ENCODE peak calls at places on chromosomes 4 and X, in six cellular contexts. One of them, this sample, is unnamed.
A peak's percentile ranks its signal among the peaks of the same experiment; 100 is the strongest.

GRCh38 chr4:61648264-61648663 is 448.1 kb downstream of the ADGRL3 start:
- DNase-seq in lower leg skin: no peak
- DNase-seq in sigmoid colon: no peak
- DNase-seq in endothelial cell: no peak
- DNase-seq in B cell: no peak
- DNase-seq in fibroblast of pulmonary artery: no peak
- DNase-seq in this sample: no peak

GRCh38 chrX:16462912-16463311 is 187.0 kb upstream of the S100G start:
- DNase-seq in endothelial cell: no peak
- DNase-seq in lower leg skin: no peak
- DNase-seq in B cell: no peak
- DNase-seq in sigmoid colon: no peak
- DNase-seq in fibroblast of pulmonary artery: peak; percentile 33
- DNase-seq in this sample: no peak

GRCh38 chr4:2696423-2696822 is 59.7 kb downstream of the TNIP2 start:
- DNase-seq in fibroblast of pulmonary artery: no peak
- DNase-seq in lower leg skin: no peak
- DNase-seq in sigmoid colon: no peak
- DNase-seq in endothelial cell: no peak
- DNase-seq in B cell: peak; percentile 94
- DNase-seq in this sample: peak; percentile 84

GRCh38 chr4:2417196-2417764 is 1.2 kb downstream of the ZFYVE28 start:
- DNase-seq in endothelial cell: peak; percentile 30
- DNase-seq in B cell: no peak
- DNase-seq in sigmoid colon: no peak
- DNase-seq in lower leg skin: no peak
- DNase-seq in fibroblast of pulmonary artery: no peak
- DNase-seq in this sample: no peak

GRCh38 chr4:8828869-8829268 is 42.8 kb downstream of the HMX1 start:
- DNase-seq in fibroblast of pulmonary artery: no peak
- DNase-seq in sigmoid colon: no peak
- DNase-seq in B cell: no peak
- DNase-seq in endothelial cell: no peak
- DNase-seq in lower leg skin: no peak
- DNase-seq in this sample: no peak

GRCh38 chr4:113328514-113328913 is 279.1 kb downstream of the ANK2 start:
- DNase-seq in sigmoid colon: no peak
- DNase-seq in lower leg skin: no peak
- DNase-seq in B cell: no peak
- DNase-seq in endothelial cell: peak; percentile 53
- DNase-seq in fibroblast of pulmonary artery: peak; percentile 16
- DNase-seq in this sample: no peak

GRCh38 chrX:40371376-40371775 is 209.4 kb upstream of the ATP6AP2 start:
- DNase-seq in fibroblast of pulmonary artery: no peak
- DNase-seq in B cell: no peak
- DNase-seq in lower leg skin: no peak
- DNase-seq in sigmoid colon: no peak
- DNase-seq in endothelial cell: no peak
- DNase-seq in this sample: no peak

GRCh38 chr4:111957992-111958391 is 187.3 kb upstream of the FAM241A start:
- DNase-seq in fibroblast of pulmonary artery: no peak
- DNase-seq in endothelial cell: no peak
- DNase-seq in B cell: no peak
- DNase-seq in lower leg skin: no peak
- DNase-seq in sigmoid colon: no peak
- DNase-seq in this sample: no peak

GRCh38 chrX:154696328-154697045 is 43.1 kb upstream of the CTAG2 start:
- DNase-seq in endothelial cell: no peak
- DNase-seq in fibroblast of pulmonary artery: peak; percentile 87
- DNase-seq in lower leg skin: peak; percentile 17
- DNase-seq in B cell: no peak
- DNase-seq in sigmoid colon: no peak
- DNase-seq in this sample: no peak

GRCh38 chr4:30924521-30924920 is 204.4 kb downstream of the PCDH7 start:
- DNase-seq in B cell: no peak
- DNase-seq in fibroblast of pulmonary artery: peak; percentile 6
- DNase-seq in sigmoid colon: no peak
- DNase-seq in endothelial cell: no peak
- DNase-seq in lower leg skin: no peak
- DNase-seq in this sample: no peak

GRCh38 chrX:48511561-48511960 is 2.8 kb downstream of the PORCN start:
- DNase-seq in B cell: no peak
- DNase-seq in fibroblast of pulmonary artery: peak; percentile 26
- DNase-seq in endothelial cell: peak; percentile 20
- DNase-seq in sigmoid colon: no peak
- DNase-seq in lower leg skin: no peak
- DNase-seq in this sample: no peak

GRCh38 chr4:22720091-22720490 is 27.4 kb downstream of the GBA3 start:
- DNase-seq in endothelial cell: no peak
- DNase-seq in fibroblast of pulmonary artery: no peak
- DNase-seq in sigmoid colon: no peak
- DNase-seq in B cell: no peak
- DNase-seq in lower leg skin: no peak
- DNase-seq in this sample: no peak

GRCh38 chrX:116267511-116268040 is 97.0 kb downstream of the AGTR2 start:
- DNase-seq in fibroblast of pulmonary artery: peak; percentile 39
- DNase-seq in endothelial cell: no peak
- DNase-seq in lower leg skin: no peak
- DNase-seq in sigmoid colon: no peak
- DNase-seq in B cell: no peak
- DNase-seq in this sample: no peak

GRCh38 chrX:40484408-40485091 is 96.2 kb upstream of the ATP6AP2 start:
- DNase-seq in lower leg skin: no peak
- DNase-seq in sigmoid colon: no peak
- DNase-seq in fibroblast of pulmonary artery: no peak
- DNase-seq in endothelial cell: no peak
- DNase-seq in B cell: no peak
- DNase-seq in this sample: no peak

GRCh38 chrX:96027363-96027894 is 657.2 kb upstream of the DIAPH2 start:
- DNase-seq in B cell: no peak
- DNase-seq in fibroblast of pulmonary artery: peak; percentile 14
- DNase-seq in lower leg skin: no peak
- DNase-seq in sigmoid colon: no peak
- DNase-seq in endothelial cell: no peak
- DNase-seq in this sample: no peak

GRCh38 chr4:28973591-28974350 is 1746.4 kb upstream of the PCDH7 start:
- DNase-seq in sigmoid colon: no peak
- DNase-seq in endothelial cell: no peak
- DNase-seq in lower leg skin: no peak
- DNase-seq in B cell: no peak
- DNase-seq in fibroblast of pulmonary artery: peak; percentile 3
- DNase-seq in this sample: no peak

GRCh38 chr4:100299019-100299418 is 108.8 kb upstream of the DDIT4L start:
- DNase-seq in B cell: no peak
- DNase-seq in endothelial cell: no peak
- DNase-seq in lower leg skin: peak; percentile 17
- DNase-seq in sigmoid colon: no peak
- DNase-seq in fibroblast of pulmonary artery: peak; percentile 96
- DNase-seq in this sample: no peak

GRCh38 chrX:136768469-136769084 is 12.2 kb downstream of the ARHGEF6 start:
- DNase-seq in lower leg skin: peak; percentile 26
- DNase-seq in B cell: no peak
- DNase-seq in fibroblast of pulmonary artery: peak; percentile 77
- DNase-seq in sigmoid colon: peak; percentile 73
- DNase-seq in endothelial cell: no peak
- DNase-seq in this sample: peak; percentile 38

GRCh38 chr4:80134936-80135701 is 62.1 kb upstream of the ANTXR2 start:
- DNase-seq in B cell: no peak
- DNase-seq in endothelial cell: no peak
- DNase-seq in sigmoid colon: no peak
- DNase-seq in lower leg skin: no peak
- DNase-seq in fibroblast of pulmonary artery: peak; percentile 19
- DNase-seq in this sample: no peak

GRCh38 chr4:153651041-153651960 is 32.8 kb upstream of the TLR2 start:
- DNase-seq in sigmoid colon: peak; percentile 80
- DNase-seq in B cell: peak; percentile 45
- DNase-seq in lower leg skin: peak; percentile 56
- DNase-seq in endothelial cell: no peak
- DNase-seq in fibroblast of pulmonary artery: no peak
- DNase-seq in this sample: no peak

GRCh38 chrX:148984238-148984637 is 483.8 kb downstream of the AFF2 start:
- DNase-seq in sigmoid colon: no peak
- DNase-seq in fibroblast of pulmonary artery: no peak
- DNase-seq in endothelial cell: no peak
- DNase-seq in B cell: no peak
- DNase-seq in lower leg skin: no peak
- DNase-seq in this sample: no peak

GRCh38 chrX:32673193-32673592 is 538.2 kb downstream of the DMD start:
- DNase-seq in fibroblast of pulmonary artery: peak; percentile 5
- DNase-seq in B cell: no peak
- DNase-seq in endothelial cell: no peak
- DNase-seq in lower leg skin: no peak
- DNase-seq in sigmoid colon: no peak
- DNase-seq in this sample: no peak
- TF ChIP-seq CTCF in fibroblast of pulmonary artery: no peak
- TF ChIP-seq CTCF in B cell: no peak
- TF ChIP-seq CTCF in endothelial cell: no peak
- TF ChIP-seq CTCF in lower leg skin: no peak
- TF ChIP-seq CTCF in sigmoid colon: no peak
- TF ChIP-seq CTCF in this sample: peak; percentile 29

GRCh38 chrX:8289523-8289922 is 118.5 kb upstream of the VCX2 start:
- DNase-seq in lower leg skin: no peak
- DNase-seq in sigmoid colon: no peak
- DNase-seq in fibroblast of pulmonary artery: no peak
- DNase-seq in B cell: no peak
- DNase-seq in endothelial cell: no peak
- DNase-seq in this sample: no peak
- TF ChIP-seq CTCF in lower leg skin: no peak
- TF ChIP-seq CTCF in sigmoid colon: no peak
- TF ChIP-seq CTCF in fibroblast of pulmonary artery: no peak
- TF ChIP-seq CTCF in B cell: no peak
- TF ChIP-seq CTCF in endothelial cell: no peak
- TF ChIP-seq CTCF in this sample: no peak

GRCh38 chr4:173420324-173420752 is 21.4 kb upstream of the SCRG1 start:
- DNase-seq in B cell: no peak
- DNase-seq in endothelial cell: no peak
- DNase-seq in fibroblast of pulmonary artery: peak; percentile 56
- DNase-seq in sigmoid colon: no peak
- DNase-seq in lower leg skin: no peak
- DNase-seq in this sample: peak; percentile 29
- TF ChIP-seq CTCF in B cell: peak; percentile 55
- TF ChIP-seq CTCF in endothelial cell: peak; percentile 55
- TF ChIP-seq CTCF in fibroblast of pulmonary artery: peak; percentile 53
- TF ChIP-seq CTCF in sigmoid colon: peak; percentile 57
- TF ChIP-seq CTCF in lower leg skin: no peak
- TF ChIP-seq CTCF in this sample: peak; percentile 14

GRCh38 chr4:123090886-123091285 is 168.5 kb upstream of the NUDT6 start:
- DNase-seq in lower leg skin: no peak
- DNase-seq in fibroblast of pulmonary artery: no peak
- DNase-seq in endothelial cell: no peak
- DNase-seq in B cell: no peak
- DNase-seq in sigmoid colon: no peak
- DNase-seq in this sample: no peak

GRCh38 chr4:123088521-123088920 is 166.1 kb upstream of the NUDT6 start:
- DNase-seq in B cell: no peak
- DNase-seq in sigmoid colon: no peak
- DNase-seq in fibroblast of pulmonary artery: no peak
- DNase-seq in lower leg skin: no peak
- DNase-seq in endothelial cell: no peak
- DNase-seq in this sample: no peak

GRCh38 chr4:123093247-123093646 is 170.8 kb upstream of the NUDT6 start:
- DNase-seq in fibroblast of pulmonary artery: no peak
- DNase-seq in sigmoid colon: no peak
- DNase-seq in B cell: no peak
- DNase-seq in lower leg skin: no peak
- DNase-seq in endothelial cell: no peak
- DNase-seq in this sample: no peak

GRCh38 chr4:123096038-123096437 is 173.6 kb upstream of the NUDT6 start:
- DNase-seq in lower leg skin: no peak
- DNase-seq in sigmoid colon: no peak
- DNase-seq in endothelial cell: peak; percentile 22
- DNase-seq in B cell: no peak
- DNase-seq in fibroblast of pulmonary artery: peak; percentile 45
- DNase-seq in this sample: no peak

DNA sequence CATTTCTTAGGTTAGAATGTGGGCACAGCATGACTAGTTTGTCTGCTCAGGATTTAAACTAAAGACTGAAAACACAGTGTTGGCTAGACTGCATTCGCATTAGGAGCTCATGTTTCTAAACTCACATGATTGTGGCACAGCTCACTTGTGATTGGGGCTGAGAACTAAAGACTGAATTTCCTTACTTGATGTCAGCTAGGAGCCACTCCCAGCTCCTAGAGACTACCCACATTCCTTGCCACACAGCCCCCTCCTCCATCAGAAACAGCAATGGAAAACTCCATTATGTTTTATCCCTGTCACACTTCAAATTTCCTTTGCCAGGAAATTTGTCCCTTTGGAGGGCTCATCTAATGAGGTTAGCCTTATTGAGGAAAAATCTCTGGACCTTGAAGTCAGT is 170.2 kb upstream of the NUDT6 start:
- DNase-seq in B cell: no peak
- DNase-seq in endothelial cell: no peak
- DNase-seq in lower leg skin: no peak
- DNase-seq in sigmoid colon: no peak
- DNase-seq in fibroblast of pulmonary artery: no peak
- DNase-seq in this sample: no peak
- TF ChIP-seq CTCF in B cell: no peak
- TF ChIP-seq CTCF in endothelial cell: no peak
- TF ChIP-seq CTCF in lower leg skin: no peak
- TF ChIP-seq CTCF in sigmoid colon: no peak
- TF ChIP-seq CTCF in fibroblast of pulmonary artery: no peak
- TF ChIP-seq CTCF in this sample: no peak

GRCh38 chr4:178339769-178340168 is 897.5 kb upstream of the AGA start:
- DNase-seq in B cell: no peak
- DNase-seq in sigmoid colon: no peak
- DNase-seq in fibroblast of pulmonary artery: no peak
- DNase-seq in endothelial cell: no peak
- DNase-seq in lower leg skin: no peak
- DNase-seq in this sample: no peak
- TF ChIP-seq CTCF in B cell: no peak
- TF ChIP-seq CTCF in sigmoid colon: no peak
- TF ChIP-seq CTCF in fibroblast of pulmonary artery: no peak
- TF ChIP-seq CTCF in endothelial cell: no peak
- TF ChIP-seq CTCF in lower leg skin: no peak
- TF ChIP-seq CTCF in this sample: no peak

GRCh38 chr4:146790515-146790914 is 151.8 kb downstream of the POU4F2 start:
- DNase-seq in B cell: no peak
- DNase-seq in endothelial cell: no peak
- DNase-seq in lower leg skin: no peak
- DNase-seq in sigmoid colon: no peak
- DNase-seq in fibroblast of pulmonary artery: no peak
- DNase-seq in this sample: no peak
- TF ChIP-seq CTCF in B cell: no peak
- TF ChIP-seq CTCF in endothelial cell: no peak
- TF ChIP-seq CTCF in lower leg skin: no peak
- TF ChIP-seq CTCF in sigmoid colon: no peak
- TF ChIP-seq CTCF in fibroblast of pulmonary artery: no peak
- TF ChIP-seq CTCF in this sample: no peak

DNA sequence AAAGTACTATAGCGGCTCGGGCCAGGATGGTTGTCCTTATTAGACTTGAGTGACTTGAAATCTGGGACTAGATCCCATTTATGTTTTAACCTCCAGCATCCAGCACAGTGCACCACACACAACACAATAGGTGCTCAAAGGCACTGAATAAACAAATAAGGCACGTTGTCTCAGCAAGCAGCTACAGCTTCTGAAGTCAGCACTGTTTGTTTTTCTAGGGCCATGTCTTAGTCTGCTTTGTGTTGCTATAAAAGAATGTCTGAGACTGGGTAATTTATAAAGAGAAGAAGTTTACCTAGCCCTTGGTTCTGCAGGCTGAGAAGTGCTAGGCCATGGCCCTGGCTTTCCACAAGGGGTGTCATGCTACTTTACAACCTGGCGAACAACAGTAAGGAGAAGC is 102.1 kb upstream of the LNX1 start:
- DNase-seq in endothelial cell: no peak
- DNase-seq in B cell: no peak
- DNase-seq in sigmoid colon: no peak
- DNase-seq in fibroblast of pulmonary artery: no peak
- DNase-seq in lower leg skin: no peak
- DNase-seq in this sample: no peak
- TF ChIP-seq CTCF in endothelial cell: no peak
- TF ChIP-seq CTCF in B cell: no peak
- TF ChIP-seq CTCF in sigmoid colon: no peak
- TF ChIP-seq CTCF in fibroblast of pulmonary artery: no peak
- TF ChIP-seq CTCF in lower leg skin: no peak
- TF ChIP-seq CTCF in this sample: no peak

This sample was measured in GM13976.